ENCODE peak calls at places on chromosomes 11 and 22, in eight cellular contexts. Q is lung, Y is fibroblast of lung, E is Peyer's patch, Z is endodermal cell, W is uterus, P is aorta, H is colonic mucosa. V is an unnamed sample.

GRCh38 chr11:4551346-4551979 is 6.5 kb downstream of the OR52M1 start:
- DNase-seq in E (no peak), P (no peak), H (no peak), Z (peak; percentile 50), W (no peak), Y (no peak), Q (no peak), V (no peak)

GRCh38 chr11:104462346-104462745 is 298.4 kb upstream of the PDGFD start:
- DNase-seq in H (no peak), Y (peak; percentile 72), P (no peak), Z (no peak), W (peak; percentile 15), E (no peak), Q (no peak), V (peak; percentile 7)

GRCh38 chr11:113446112-113446511 is 29.1 kb downstream of the DRD2 start:
- DNase-seq in P (no peak), E (no peak), W (no peak), Y (peak; percentile 36), Z (no peak), Q (no peak), H (no peak), V (no peak)

GRCh38 chr11:25537393-25537792 is 794.5 kb upstream of the ANO3 start:
- DNase-seq in W (no peak), Y (no peak), P (no peak), E (no peak), Z (no peak), Q (no peak), H (no peak), V (no peak)

GRCh38 chr11:82462588-82462987 is 271.1 kb downstream of the FAM181B start:
- DNase-seq in H (no peak), P (no peak), W (no peak), Y (no peak), Z (no peak), E (no peak), Q (no peak), V (no peak)

GRCh38 chr22:50525104-50525958 is at the start of gene SCO2:
- DNase-seq in H (peak; percentile 97), Y (peak; percentile 97), P (peak; percentile 98), Z (peak; percentile 98), E (peak; percentile 96), W (peak; percentile 97), Q (peak; percentile 95), V (peak; percentile 96)

GRCh38 chr22:30408388-30409101 is 11.7 kb downstream of the SEC14L2 start:
- DNase-seq in Q (no peak), P (peak; percentile 37), H (no peak), Z (no peak), W (no peak), E (no peak), Y (peak; percentile 73), V (peak; percentile 54)

GRCh38 chr11:40293655-40294342 is 1165.7 kb downstream of the LRRC4C start:
- DNase-seq in Z (peak; percentile 91), W (peak; percentile 70), Y (peak; percentile 94), E (no peak), P (peak; percentile 60), Q (peak; percentile 56), H (peak; percentile 37), V (peak; percentile 68)

GRCh38 chr11:82405392-82405791 is 328.3 kb downstream of the FAM181B start:
- DNase-seq in Y (no peak), Q (no peak), W (no peak), E (no peak), P (no peak), Z (peak; percentile 75), H (no peak), V (no peak)

GRCh38 chr11:15926071-15926470 is 430.3 kb downstream of the SOX6 start:
- DNase-seq in Y (no peak), Q (no peak), H (no peak), E (no peak), W (no peak), Z (no peak), P (no peak), V (peak; percentile 22)

GRCh38 chr11:75815345-75815983 is 454 bp downstream of the UVRAG start:
- DNase-seq in H (peak; percentile 37), P (peak; percentile 69), Z (peak; percentile 83), E (peak; percentile 40), Q (peak; percentile 34), W (no peak), Y (peak; percentile 46), V (peak; percentile 29)

GRCh38 chr22:31378123-31378522 is 21.3 kb upstream of the DRG1 start:
- DNase-seq in Q (no peak), W (no peak), H (no peak), E (no peak), Y (peak; percentile 23), P (no peak), Z (no peak), V (no peak)

GRCh38 chr11:36131719-36132349 is 157.4 kb downstream of the COMMD9 start:
- DNase-seq in Z (peak; percentile 86), W (peak; percentile 63), E (no peak), Y (no peak), P (peak; percentile 56), Q (no peak), H (peak; percentile 27), V (no peak)

GRCh38 chr11:87076874-87077429 is 39.2 kb downstream of the TMEM135 start:
- DNase-seq in P (no peak), W (no peak), Q (no peak), H (no peak), E (no peak), Y (no peak), Z (no peak), V (no peak)

GRCh38 chr11:87083029-87083428 is 45.3 kb downstream of the TMEM135 start:
- DNase-seq in H (no peak), Z (peak; percentile 47), P (no peak), W (no peak), Q (no peak), Y (no peak), E (no peak), V (no peak)

GRCh38 chr11:87082590-87082989 is 44.9 kb downstream of the TMEM135 start:
- DNase-seq in Q (no peak), Z (no peak), W (no peak), E (no peak), P (no peak), H (no peak), Y (no peak), V (no peak)

GRCh38 chr11:87076260-87076783 is 38.6 kb downstream of the TMEM135 start:
- DNase-seq in W (no peak), Z (no peak), P (no peak), H (no peak), Y (no peak), E (no peak), Q (no peak), V (no peak)

GRCh38 chr11:87081358-87081757 is 43.6 kb downstream of the TMEM135 start:
- DNase-seq in P (no peak), H (no peak), E (no peak), Y (no peak), Q (no peak), Z (no peak), W (no peak), V (no peak)
- H3K4me3 ChIP-seq in P (no peak overlapping the region), H (no peak overlapping the region), E (no peak overlapping the region), Y (no peak overlapping the region), Q (no peak overlapping the region), Z (no peak overlapping the region), W (no peak overlapping the region), V (no peak overlapping the region)

GRCh38 chr11:1181420-1181819 is 23.7 kb downstream of the MUC5AC start:
- DNase-seq in E (no peak), Y (no peak), P (no peak), Z (no peak), Q (no peak), W (no peak), H (no peak), V (no peak)

GRCh38 chr11:1180947-1181391 is 23.2 kb downstream of the MUC5AC start:
- DNase-seq in H (no peak), E (no peak), Q (no peak), Y (no peak), P (no peak), Z (no peak), W (no peak), V (no peak)

GRCh38 chr11:1179641-1180040 is 21.9 kb downstream of the MUC5AC start:
- DNase-seq in H (no peak), Z (no peak), P (peak; percentile 24), Q (no peak), E (no peak), Y (no peak), W (no peak), V (no peak)

GRCh38 chr11:1178906-1179305 is 21.2 kb downstream of the MUC5AC start:
- DNase-seq in H (no peak), Q (no peak), Y (no peak), Z (no peak), W (no peak), E (no peak), P (peak; percentile 29), V (no peak)

DNA sequence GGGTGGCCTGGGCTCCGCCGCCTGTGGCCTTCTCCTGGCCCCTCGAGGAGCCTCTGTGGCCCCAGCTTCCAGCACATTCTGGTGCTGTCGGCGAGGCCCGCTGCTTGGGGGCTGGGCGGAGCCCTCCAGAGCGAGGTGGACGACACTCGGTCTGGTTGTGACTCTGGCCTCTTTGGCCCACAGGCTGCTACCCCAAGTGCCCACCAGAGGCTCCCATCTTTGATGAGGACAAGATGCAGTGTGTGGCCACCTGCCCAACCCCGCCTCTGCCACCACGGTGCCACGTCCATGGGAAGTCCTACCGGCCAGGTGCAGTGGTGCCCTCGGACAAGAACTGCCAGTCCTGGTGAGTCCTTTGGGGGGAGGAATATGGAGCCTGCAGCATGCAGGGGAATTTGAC is 22.4 kb downstream of the MUC5AC start:
- DNase-seq in W (no peak), Z (no peak), Q (no peak), E (no peak), H (no peak), Y (no peak), P (no peak), V (no peak)
- H3K9me3 ChIP-seq in W (no peaks in the 10 kb centered on the region), Z (no peaks in the 10 kb centered on the region), Q (no peaks in the 10 kb centered on the region), E (no peaks in the 10 kb centered on the region), H (no peaks in the 10 kb centered on the region), Y (peaks cover 3% of the 10 kb centered on the region), P (no peaks in the 10 kb centered on the region), V (no peaks in the 10 kb centered on the region)

DNA sequence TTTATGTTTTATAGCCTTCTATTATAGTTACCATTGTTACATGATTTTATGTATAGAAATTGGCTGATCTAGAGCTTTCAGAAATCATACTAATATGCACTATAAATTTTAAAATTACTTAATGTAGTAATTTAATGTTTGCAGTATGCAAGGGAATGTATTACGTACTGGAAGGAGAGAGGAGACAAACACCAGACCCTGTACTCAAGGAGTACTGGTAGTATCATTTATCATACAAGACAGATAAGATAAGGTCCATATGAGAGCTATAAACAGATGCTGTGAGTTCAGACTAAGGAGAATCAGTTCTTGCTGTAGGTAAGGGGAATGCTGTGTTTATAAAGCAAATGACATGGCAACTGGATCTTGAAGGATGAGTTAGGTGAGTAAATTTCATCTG is 765 bp downstream of the BCO2 start:
- DNase-seq in H (no peak), W (no peak), E (no peak), Z (no peak), Q (no peak), P (no peak), Y (no peak), V (no peak)
- H3K4me3 ChIP-seq in H (no peak overlapping the region), W (peak overlapping the region; percentile 15), E (peak overlapping the region; percentile 39), Z (no peak overlapping the region), Q (no peak overlapping the region), P (no peak overlapping the region), Y (no peak overlapping the region), V (no peak overlapping the region)

DNA sequence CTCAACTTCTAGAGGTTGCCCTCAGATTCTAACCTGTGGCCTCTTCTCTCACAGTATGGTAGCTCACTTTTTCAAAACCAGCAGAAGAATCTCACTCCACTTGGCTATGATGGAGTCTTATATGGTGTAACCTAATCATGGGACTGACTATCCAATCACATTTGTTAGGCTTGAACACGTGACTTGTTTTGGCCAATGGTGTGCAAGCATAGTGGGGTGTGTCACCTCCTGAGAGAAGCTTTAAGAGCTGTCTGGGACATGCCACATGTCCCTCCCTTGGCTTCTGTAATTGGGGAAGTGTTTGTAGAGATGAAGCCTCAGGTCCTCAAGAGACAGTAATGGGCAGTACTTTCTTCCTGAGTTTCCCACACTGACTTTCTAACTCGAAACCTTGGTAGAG is 12.8 kb upstream of the SMIM38 start:
- DNase-seq in W (no peak), Z (no peak), H (no peak), Y (no peak), Q (no peak), P (no peak), E (no peak), V (no peak)
- H3K9me3 ChIP-seq in W (peaks cover 14% of the 10 kb centered on the region), Z (peaks cover 18% of the 10 kb centered on the region), H (no peaks in the 10 kb centered on the region), Y (no peaks in the 10 kb centered on the region), Q (peaks cover 4% of the 10 kb centered on the region), P (no peaks in the 10 kb centered on the region), E (no peaks in the 10 kb centered on the region), V (peaks cover 18% of the 10 kb centered on the region)